ENCODE peak calls at places on chromosomes 1 and 21, in seven cellular contexts. Z, T, K, H, A, D and X are unnamed samples. For H3K4me1, the result is how much of the 10 kb centered on the place peaks cover.

GRCh38 chr1:23763040-23763577 is 15.1 kb upstream of the PITHD1 start:
- DNase-seq in A (no peak), Z (no peak), K (no peak), D (no peak), T (no peak), H (no peak), X (no peak)

GRCh38 chr1:95754412-95754811 is 520.4 kb downstream of the RWDD3 start:
- DNase-seq in D (no peak), T (no peak), K (no peak), A (no peak), Z (no peak), H (no peak), X (no peak)

GRCh38 chr1:67429011-67429527 is 1.1 kb downstream of the SERBP1 start:
- DNase-seq in H (peak), D (no peak), T (peak), A (peak), K (no peak), Z (no peak), X (no peak)

GRCh38 chr1:163227126-163227525 is 24.4 kb upstream of the RGS5 start:
- DNase-seq in A (no peak), T (no peak), D (no peak), Z (no peak), K (no peak), H (no peak), X (no peak)

GRCh38 chr1:23597635-23598388 is 38.5 kb upstream of the ID3 start:
- DNase-seq in H (no peak), K (no peak), Z (no peak), A (no peak), T (no peak), D (no peak), X (no peak)

GRCh38 chr1:183385746-183386145 is 32.4 kb downstream of the NMNAT2 start:
- DNase-seq in D (no peak), T (no peak), Z (no peak), A (no peak), H (no peak), K (no peak), X (no peak)

GRCh38 chr1:167599839-167600581 is 30.0 kb upstream of the RCSD1 start:
- DNase-seq in D (no peak), H (peak), Z (peak), T (no peak), K (no peak), A (peak), X (peak)

GRCh38 chr1:119115301-119115700 is 25.2 kb downstream of the WARS2 start:
- DNase-seq in D (no peak), H (no peak), A (no peak), K (no peak), Z (no peak), T (no peak), X (no peak)

GRCh38 chr1:246497331-246497915 is 9.7 kb downstream of the SMYD3 start:
- DNase-seq in H (no peak), T (peak), K (no peak), Z (no peak), D (no peak), A (peak), X (no peak)

GRCh38 chr21:42665484-42665883 is 12.1 kb downstream of the PDE9A start:
- DNase-seq in D (no peak), K (no peak), T (no peak), A (no peak), Z (no peak), H (no peak), X (no peak)
- H3K4me1 ChIP-seq in D (under half), K (under half), T (under half), A (under half), Z (under half), H (under half), X (under half)

DNA sequence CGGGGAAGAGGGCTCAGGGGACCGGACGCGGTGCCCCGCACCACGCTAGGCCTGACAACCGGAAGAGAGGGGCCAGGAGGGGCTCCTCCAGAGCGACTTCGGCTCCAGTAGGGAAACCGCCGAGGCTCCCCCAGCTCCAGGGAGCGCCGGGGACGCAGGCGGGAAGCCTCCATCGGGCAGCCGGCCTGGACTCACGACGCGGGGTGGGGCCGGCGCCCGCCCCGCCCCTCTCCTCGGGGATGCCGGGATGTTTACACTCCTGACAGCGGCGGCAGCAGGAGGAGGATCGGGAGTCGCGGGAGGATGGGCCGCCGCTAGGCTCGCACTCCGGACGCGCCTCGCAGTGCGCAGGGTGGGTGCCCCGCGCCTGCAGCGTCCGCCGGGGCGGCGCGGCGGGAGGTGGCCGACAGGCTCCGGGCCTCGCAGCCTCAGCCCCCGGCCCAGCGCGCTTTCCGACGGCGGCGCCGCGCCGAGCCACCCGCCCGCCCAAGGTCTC is at the start of gene NEK7:
- DNase-seq in D (peak), H (peak), K (peak), T (peak), A (peak), Z (peak), X (peak)
- TF ChIP-seq CTCF in D (no peak), H (no peak), K (no peak), T (no peak), A (no peak), Z (no peak), X (peak)

GRCh38 chr1:25804964-25805862 is 5.2 kb downstream of the SELENON start:
- DNase-seq in D (no peak), Z (no peak), T (no peak), A (no peak), H (no peak), K (no peak), X (no peak)
- H3K4me1 ChIP-seq in D (under half), Z (under half), T (under half), A (under half), H (half or more), K (under half), X (half or more)

GRCh38 chr1:171715813-171716251 is 26.0 kb downstream of the VAMP4 start:
- DNase-seq in A (peak), D (no peak), H (no peak), Z (no peak), T (peak), K (no peak), X (no peak)
- TF ChIP-seq CTCF in A (peak), D (no peak), H (peak), Z (peak), T (peak), K (peak), X (peak)

GRCh38 chr1:43241352-43241953 is 28.3 kb upstream of the TMEM125 start:
- DNase-seq in K (no peak), D (no peak), Z (no peak), T (peak), A (peak), H (no peak), X (no peak)
- H3K4me1 ChIP-seq in K (under half), D (under half), Z (under half), T (under half), A (under half), H (under half), X (under half)

GRCh38 chr21:41833138-41834115 is 45.7 kb downstream of the PRDM15 start:
- DNase-seq in H (no peak), K (no peak), D (no peak), T (no peak), Z (peak), A (no peak), X (no peak)

GRCh38 chr21:41830764-41831452 is 48.2 kb downstream of the PRDM15 start:
- DNase-seq in Z (no peak), K (no peak), H (no peak), D (no peak), T (no peak), A (no peak), X (no peak)

GRCh38 chr21:41831453-41831831 is 47.7 kb downstream of the PRDM15 start:
- DNase-seq in K (no peak), T (no peak), H (no peak), Z (no peak), D (no peak), A (no peak), X (no peak)

GRCh38 chr21:41834252-41834925 is 44.8 kb downstream of the PRDM15 start:
- DNase-seq in D (no peak), H (no peak), K (no peak), T (no peak), Z (no peak), A (no peak), X (no peak)

GRCh38 chr21:41832230-41833137 is 46.7 kb downstream of the PRDM15 start:
- DNase-seq in T (no peak), H (no peak), K (no peak), Z (no peak), D (no peak), A (no peak), X (no peak)
- TF ChIP-seq CTCF in T (no peak), H (no peak), K (peak), Z (no peak), D (no peak), A (no peak), X (no peak)